ENCODE peak calls at places on chromosomes 7 and 10, in seven cellular contexts. B, V, J, X, F, U and Z are unnamed samples.
A peak's percentile ranks its signal among the peaks of the same experiment; 100 is the strongest.

GRCh38 chr10:50600831-50601466 is 22.8 kb downstream of the SGMS1 start:
- DNase-seq in U (no peak), F (no peak), X (no peak), V (peak; percentile 49), B (no peak), J (no peak), Z (no peak)

GRCh38 chr10:22764639-22765038 is 50.3 kb upstream of the PIP4K2A start:
- DNase-seq in F (no peak), B (no peak), V (no peak), J (no peak), U (peak; percentile 37), X (no peak), Z (no peak)

GRCh38 chr7:994592-995308 is 11.8 kb downstream of the CYP2W1 start:
- DNase-seq in U (no peak), F (no peak), J (no peak), V (no peak), X (no peak), B (no peak), Z (no peak)

GRCh38 chr7:42262907-42263466 is 26.0 kb upstream of the GLI3 start:
- DNase-seq in B (no peak), J (no peak), V (peak; percentile 70), F (no peak), X (peak; percentile 44), U (no peak), Z (peak; percentile 89)

GRCh38 chr10:132981173-132981555 is 38.8 kb upstream of the CFAP46 start:
- DNase-seq in V (no peak), X (no peak), F (no peak), B (no peak), U (no peak), J (no peak), Z (no peak)

GRCh38 chr10:15084502-15084922 is 4.1 kb downstream of the ACBD7 start:
- DNase-seq in V (peak; percentile 92), X (peak; percentile 46), F (peak; percentile 48), J (no peak), B (peak; percentile 53), U (peak; percentile 90), Z (no peak)

GRCh38 chr10:22598488-22598887 is 115.9 kb downstream of the PIP4K2A start:
- DNase-seq in B (no peak), X (no peak), F (no peak), V (no peak), J (no peak), U (no peak), Z (no peak)

GRCh38 chr10:30151581-30152389 is 92.4 kb upstream of the JCAD start:
- DNase-seq in U (no peak), J (no peak), B (no peak), X (peak; percentile 20), F (no peak), V (peak; percentile 88), Z (no peak)

GRCh38 chr10:69867699-69868558 is 66.2 kb downstream of the COL13A1 start:
- DNase-seq in F (no peak), V (no peak), B (no peak), U (no peak), X (no peak), J (no peak), Z (no peak)

DNA sequence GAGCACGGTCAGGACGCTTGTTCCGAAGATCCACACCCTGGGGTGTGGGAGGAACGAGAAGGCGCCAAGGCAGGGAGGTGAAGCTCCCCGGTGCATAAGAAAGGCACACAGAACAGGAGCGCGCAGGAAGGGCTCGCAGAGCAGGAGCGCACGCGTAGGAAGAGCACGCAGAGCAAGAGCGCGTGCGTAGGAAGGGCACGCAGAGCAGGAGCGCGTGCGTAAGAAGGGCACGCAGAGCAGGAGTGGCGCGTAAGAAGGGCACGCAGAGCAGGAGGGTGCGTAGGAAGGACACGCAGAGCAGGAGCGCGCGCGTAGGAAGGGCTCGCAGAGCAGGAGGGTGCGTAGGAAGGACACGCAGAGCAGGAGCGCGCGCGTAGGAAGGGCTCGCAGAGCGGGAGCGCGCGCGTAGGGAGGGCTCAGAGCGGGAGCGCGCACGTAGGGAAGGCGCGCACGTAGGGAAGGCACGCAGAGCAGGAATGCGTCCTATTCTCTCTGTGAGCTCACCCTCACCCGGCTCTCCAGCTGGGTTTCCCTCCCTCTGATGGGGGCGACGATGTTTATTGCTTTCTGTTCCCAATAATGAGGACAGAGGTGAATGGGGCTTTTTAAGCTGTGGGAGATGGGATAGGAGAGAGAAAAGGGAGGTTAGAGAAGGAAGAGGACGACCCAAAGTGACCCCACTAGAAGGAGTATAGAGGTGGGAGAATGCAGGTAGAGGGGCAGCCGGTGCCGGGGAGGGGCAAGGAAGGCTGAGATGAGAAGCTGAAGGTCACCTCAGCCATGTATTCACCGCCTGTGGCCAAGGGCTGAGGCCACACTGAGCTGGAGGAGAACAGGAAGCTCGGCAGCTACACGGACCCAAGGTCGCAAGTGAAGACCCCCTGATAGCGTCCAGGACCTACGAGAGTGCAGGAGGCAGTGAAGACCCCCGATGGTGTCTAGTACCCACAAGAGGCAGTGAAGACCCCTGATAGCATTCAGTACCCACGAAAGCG is 423.2 kb downstream of the PTPRN2 start:
- DNase-seq in X (no peak), V (no peak), U (peak; percentile 80), F (no peak), J (no peak), B (no peak), Z (no peak)
- H3K9me3 ChIP-seq in X (no peaks in the 10 kb centered on the region), V (peaks cover 53% of the 10 kb centered on the region), U (no peaks in the 10 kb centered on the region), F (peaks cover 5% of the 10 kb centered on the region), J (no peaks in the 10 kb centered on the region), B (no peaks in the 10 kb centered on the region), Z (no peaks in the 10 kb centered on the region)

GRCh38 chr10:75211007-75211735 is 575 bp downstream of the VDAC2 start:
- DNase-seq in F (peak; percentile 42), V (peak; percentile 57), B (no peak), X (no peak), J (no peak), U (peak; percentile 62), Z (peak; percentile 58)
- TF ChIP-seq POLR2A in F (no peak), V (peak; percentile 21), B (no peak), X (no peak), J (peak; percentile 53), U (no peak), Z (no peak)

DNA sequence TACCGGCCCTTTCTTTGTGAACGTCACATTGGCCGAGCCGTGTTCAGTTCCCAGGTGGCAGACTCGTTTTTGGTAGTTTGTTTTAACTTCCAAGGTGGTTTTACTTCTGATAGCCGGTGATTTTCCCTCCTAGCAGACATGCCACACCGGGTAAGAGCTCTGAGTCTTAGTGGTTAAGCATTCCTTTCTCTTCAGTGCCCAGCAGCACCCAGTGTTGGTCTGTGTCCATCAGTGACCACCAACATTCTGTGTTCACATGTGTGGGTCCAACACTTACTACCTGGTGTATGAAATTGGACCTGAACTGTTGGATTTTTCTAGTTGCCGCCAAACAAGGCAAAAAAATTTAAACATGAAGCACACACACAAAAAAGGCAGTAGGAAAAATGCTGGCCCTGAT is 9.9 kb upstream of the CSGALNACT2 start:
- DNase-seq in J (no peak), F (no peak), X (peak; percentile 2), V (no peak), B (no peak), U (no peak), Z (no peak)
- H3K4me1 ChIP-seq in J (peaks cover 9% of the 10 kb centered on the region), F (no peaks in the 10 kb centered on the region), X (no peaks in the 10 kb centered on the region), V (peaks cover 15% of the 10 kb centered on the region), B (no peaks in the 10 kb centered on the region), U (no peaks in the 10 kb centered on the region), Z (no peaks in the 10 kb centered on the region)

DNA sequence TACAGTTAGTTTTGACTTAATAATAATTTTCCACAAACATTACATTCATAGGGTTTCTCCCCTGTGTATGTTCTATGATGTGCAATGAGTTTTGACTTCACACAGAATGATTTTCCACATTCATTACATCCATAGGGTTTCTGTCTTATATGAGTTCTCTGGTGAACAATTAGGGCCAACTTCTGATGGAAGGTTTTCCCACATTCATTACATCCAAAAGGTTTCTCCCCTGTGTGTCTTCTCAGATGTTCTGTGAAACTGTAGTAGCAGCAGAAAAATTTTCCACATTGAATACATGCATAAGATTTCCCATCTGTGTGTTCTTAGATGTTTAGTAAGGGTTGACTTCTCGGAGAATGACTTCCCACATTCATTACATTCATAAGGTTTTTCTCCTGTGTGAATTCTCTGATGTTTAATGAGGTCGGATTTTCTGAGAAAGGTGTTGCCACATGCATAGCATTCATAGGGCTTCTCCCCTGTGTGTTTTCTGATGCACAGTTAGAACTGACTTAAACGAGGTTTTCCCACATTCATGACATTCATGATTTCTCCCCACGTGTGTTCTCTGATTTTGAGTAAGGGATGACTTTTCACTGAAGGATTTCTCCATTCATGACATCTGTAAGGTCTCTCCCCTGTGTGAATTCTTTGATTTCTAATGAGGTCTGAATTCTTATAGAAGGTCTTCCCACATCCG is 118.5 kb downstream of the ZNF33B start:
- DNase-seq in V (no peak), X (no peak), B (no peak), F (no peak), J (no peak), U (no peak), Z (no peak)
- H3K9me3 ChIP-seq in V (peaks cover 52% of the 10 kb centered on the region), X (peaks cover 97% of the 10 kb centered on the region), B (peaks cover 20% of the 10 kb centered on the region), F (peaks cover 100% of the 10 kb centered on the region), J (peaks cover 4% of the 10 kb centered on the region), U (no peaks in the 10 kb centered on the region), Z (peaks cover 94% of the 10 kb centered on the region)

DNA sequence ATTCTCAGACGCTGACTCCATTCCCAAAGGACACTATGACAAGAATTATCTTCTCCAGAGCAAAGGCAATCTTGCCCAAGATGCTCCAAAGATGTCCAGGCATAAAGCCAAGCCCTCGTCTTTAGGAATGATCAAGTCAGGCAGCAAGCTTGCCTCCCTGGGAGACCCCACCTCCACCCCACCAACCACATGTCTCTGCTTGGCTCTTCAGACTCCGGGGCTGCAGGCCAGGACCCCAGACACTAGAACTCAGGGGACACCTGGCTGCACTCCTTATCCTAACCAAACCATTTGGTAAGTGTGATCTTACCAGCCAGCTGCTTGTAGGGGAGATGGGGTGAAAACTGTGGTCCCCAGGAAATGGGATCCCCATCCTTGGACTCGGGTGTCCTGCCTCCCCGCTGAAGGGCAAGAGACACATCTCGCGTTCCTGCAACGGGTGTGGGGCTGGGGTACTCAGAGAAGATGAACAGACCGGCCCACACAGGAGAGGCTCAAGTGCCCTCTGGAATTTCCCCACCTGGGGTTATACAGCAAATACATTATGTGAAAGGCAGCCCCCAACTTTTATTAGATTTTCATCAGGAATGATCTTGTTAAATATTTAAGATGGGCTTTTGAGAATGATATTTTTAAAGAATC is 55.7 kb downstream of the INSIG1 start:
- DNase-seq in J (no peak), V (no peak), B (no peak), X (peak; percentile 11), F (no peak), U (peak; percentile 11), Z (peak; percentile 42)
- TF ChIP-seq POLR2A in J (no peak), V (no peak), B (no peak), X (no peak), F (no peak), U (no peak), Z (no peak)

GRCh38 chr10:62056219-62056618 is 154.7 kb downstream of the ARID5B start:
- DNase-seq in X (no peak), B (no peak), F (no peak), U (peak; percentile 88), J (no peak), V (no peak), Z (no peak)
- H3K4me1 ChIP-seq in X (peaks cover 57% of the 10 kb centered on the region), B (peaks cover 18% of the 10 kb centered on the region), F (peaks cover 32% of the 10 kb centered on the region), U (peaks cover 74% of the 10 kb centered on the region), J (peaks cover 26% of the 10 kb centered on the region), V (peaks cover 25% of the 10 kb centered on the region), Z (peaks cover 92% of the 10 kb centered on the region)

GRCh38 chr7:115113776-115114175 is 191.9 kb downstream of the MDFIC start:
- DNase-seq in X (no peak), V (no peak), J (no peak), F (peak; percentile 66), B (no peak), U (no peak), Z (no peak)
- H3K9me3 ChIP-seq in X (no peaks in the 10 kb centered on the region), V (no peaks in the 10 kb centered on the region), J (no peaks in the 10 kb centered on the region), F (no peaks in the 10 kb centered on the region), B (no peaks in the 10 kb centered on the region), U (no peaks in the 10 kb centered on the region), Z (no peaks in the 10 kb centered on the region)